ENCODE peak calls at places on chromosomes 5 and 9, in nine cellular contexts. T is ascending aorta, M is thoracic aorta, S is tibial artery, W is psoas muscle, I is MM.1S, V is esophagus squamous epithelium, K is body of pancreas, L is left ventricle myocardium inferior. N is an unnamed sample.

GRCh38 chr9:135100241-135101067 is 13.0 kb downstream of the OLFM1 start:
- DNase-seq in T (no peak), M (no peak), S (no peak), W (no peak), I (no peak), V (no peak), K (no peak), L (no peak), N (no peak)

GRCh38 chr5:172906888-172907287 is 52.3 kb upstream of the RPL26L1 start:
- DNase-seq in T (no peak), M (no peak), S (no peak), W (no peak), I (no peak), V (no peak), K (no peak), L (no peak), N (no peak)

GRCh38 chr9:89462817-89463216 is 35.1 kb downstream of the SEMA4D start:
- DNase-seq in T (no peak), M (no peak), S (no peak), W (no peak), I (no peak), V (no peak), K (no peak), L (no peak), N (no peak)

GRCh38 chr5:1256776-1257175 is 31.6 kb downstream of the SLC6A18 start:
- DNase-seq in T (no peak), M (no peak), S (no peak), W (no peak), I (no peak), V (no peak), K (no peak), L (no peak), N (no peak)

GRCh38 chr9:133351908-133352634 is 4.1 kb downstream of the RPL7A start:
- DNase-seq in T (no peak), M (no peak), S (no peak), W (no peak), I (peak; percentile 66), V (no peak), K (peak; percentile 44), L (no peak), N (peak; percentile 69)

GRCh38 chr5:14273207-14273767 is 130.1 kb downstream of the TRIO start:
- DNase-seq in T (no peak), M (no peak), S (no peak), W (no peak), I (no peak), V (no peak), K (no peak), L (no peak), N (no peak)

GRCh38 chr5:138752341-138752950 is 779 bp upstream of the CTNNA1 start:
- DNase-seq in T (no peak), M (no peak), S (peak; percentile 66), W (no peak), I (peak; percentile 59), V (no peak), K (peak; percentile 51), L (peak; percentile 20), N (peak; percentile 25)

GRCh38 chr5:62466228-62466627 is 53.7 kb downstream of the IPO11 start:
- DNase-seq in T (no peak), M (no peak), S (no peak), W (no peak), I (no peak), V (no peak), K (no peak), L (no peak), N (no peak)

GRCh38 chr5:138466900-138467710 is 1.8 kb downstream of the EGR1 start:
- DNase-seq in T (no peak), M (no peak), S (no peak), W (no peak), I (no peak), V (no peak), K (peak; percentile 52), L (no peak), N (peak; percentile 60)

GRCh38 chr5:150661086-150661485 is at the start of gene MYOZ3:
- DNase-seq in T (no peak), M (no peak), S (peak; percentile 56), W (peak; percentile 63), I (no peak), V (no peak), K (no peak), L (no peak), N (no peak)

GRCh38 chr9:37037137-37037743 is 3.2 kb upstream of the PAX5 start:
- DNase-seq in T (no peak), M (no peak), S (no peak), W (no peak), I (no peak), V (no peak), K (no peak), L (no peak), N (no peak)

GRCh38 chr9:104944356-104944755 is 16.4 kb upstream of the ABCA1 start:
- DNase-seq in T (no peak), M (no peak), S (no peak), W (no peak), I (no peak), V (no peak), K (no peak), L (no peak), N (no peak)

GRCh38 chr9:110047955-110048472 is 159.9 kb downstream of the C9orf152 start:
- DNase-seq in T (no peak), M (no peak), S (no peak), W (peak; percentile 20), I (no peak), V (no peak), K (no peak), L (peak; percentile 21), N (peak; percentile 60)

GRCh38 chr5:180130291-180130869 is 58.8 kb upstream of the RNF130 start:
- DNase-seq in T (no peak), M (no peak), S (no peak), W (no peak), I (no peak), V (no peak), K (no peak), L (no peak), N (no peak)

GRCh38 chr5:180127682-180128670 is 56.4 kb upstream of the RNF130 start:
- DNase-seq in T (no peak), M (no peak), S (no peak), W (no peak), I (no peak), V (no peak), K (no peak), L (no peak), N (no peak)

GRCh38 chr5:180129291-180130190 is 58.0 kb upstream of the RNF130 start:
- DNase-seq in T (no peak), M (no peak), S (no peak), W (no peak), I (no peak), V (no peak), K (no peak), L (no peak), N (no peak)

GRCh38 chr5:180128671-180129261 is 57.2 kb upstream of the RNF130 start:
- DNase-seq in T (no peak), M (no peak), S (no peak), W (no peak), I (no peak), V (no peak), K (no peak), L (no peak), N (no peak)

DNA sequence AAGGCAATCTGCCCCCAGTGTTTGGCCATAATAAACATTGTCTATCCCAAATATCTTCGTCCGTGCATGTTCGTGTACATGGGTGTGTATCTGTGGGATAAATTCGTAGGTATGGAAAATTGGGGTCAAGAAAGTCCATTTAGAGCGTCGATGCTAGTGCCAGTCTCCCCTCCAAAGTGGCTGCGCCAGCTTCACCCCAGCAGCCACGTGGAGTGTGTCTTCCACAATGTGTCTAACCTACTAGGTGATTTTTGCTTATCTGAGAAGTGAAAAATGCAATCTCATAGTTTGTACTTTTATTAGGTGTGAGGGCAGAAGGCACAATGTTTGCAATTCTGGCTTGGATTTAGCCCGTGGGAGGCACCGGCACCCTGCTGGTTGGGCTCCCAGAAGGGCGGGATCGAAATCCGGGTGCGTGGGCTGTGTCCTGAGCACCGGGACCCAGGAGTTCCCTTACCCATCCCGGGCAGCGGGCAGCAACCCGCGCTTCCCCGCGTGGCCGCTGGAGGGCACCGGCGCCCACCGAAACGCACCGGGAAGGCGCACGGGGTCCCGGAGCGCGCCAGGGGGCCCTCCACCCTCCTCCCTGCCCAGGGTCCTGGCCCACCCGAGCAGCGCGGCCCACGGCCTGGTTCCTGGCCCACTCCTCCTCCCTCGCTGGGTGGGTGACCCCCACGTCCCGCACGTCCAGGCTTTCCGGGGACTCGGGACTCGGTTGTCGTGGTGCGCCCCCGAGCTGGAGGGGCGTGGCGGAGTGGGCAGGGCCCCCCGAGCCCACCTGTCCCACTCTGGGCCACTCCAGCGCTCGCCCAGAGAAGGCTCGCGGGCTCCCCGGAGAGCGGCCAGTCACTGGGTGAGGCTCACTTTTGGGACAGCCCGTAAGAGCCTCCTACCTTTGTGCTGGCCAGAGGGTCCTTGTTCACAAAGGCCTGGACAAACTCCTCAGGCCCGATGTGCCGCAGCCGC is 55.4 kb upstream of the RNF130 start:
- DNase-seq in T (no peak), M (no peak), S (peak; percentile 62), W (no peak), I (no peak), V (no peak), K (no peak), L (no peak), N (peak; percentile 24)
- TF ChIP-seq CTCF in T (peak; percentile 54), M (peak; percentile 57), S (peak; percentile 65), W (peak; percentile 73), I (peak; percentile 74), V (no peak), K (peak; percentile 61), L (peak; percentile 85), N (peak; percentile 79)

DNA sequence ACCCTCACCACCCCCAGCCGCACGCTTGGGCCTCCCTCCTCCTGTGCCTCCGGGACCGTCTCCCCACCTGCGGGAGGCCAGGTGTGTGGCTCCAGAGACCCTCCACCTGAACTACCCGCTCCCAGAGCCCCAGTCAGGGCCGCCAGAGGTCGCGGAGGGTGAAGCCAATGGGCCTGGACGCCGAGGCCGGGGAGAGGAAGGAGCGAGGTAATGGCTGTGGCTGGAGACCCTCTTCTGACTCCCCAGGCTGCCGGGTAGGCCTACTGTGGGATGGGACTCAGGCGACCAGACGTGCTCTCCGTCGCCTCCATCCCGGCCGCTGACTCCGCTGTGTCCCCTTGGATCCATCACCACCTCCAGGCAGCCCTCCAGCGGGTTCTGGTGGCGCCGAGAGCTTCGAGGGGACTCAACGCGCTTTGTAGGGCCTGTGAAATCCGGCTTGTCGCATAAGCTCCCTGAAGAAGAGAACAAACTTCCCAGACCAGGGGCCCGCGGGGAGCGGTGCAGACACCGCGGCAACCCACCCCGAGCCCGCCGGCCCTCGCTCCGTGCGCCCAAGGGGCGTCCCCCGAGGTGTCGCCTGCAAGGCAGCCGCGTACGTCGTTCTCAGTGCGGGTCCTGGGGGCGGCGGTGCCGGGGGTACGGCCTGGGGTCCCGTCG is 12.6 kb downstream of the IRX2 start:
- DNase-seq in T (no peak), M (no peak), S (peak; percentile 56), W (no peak), I (no peak), V (no peak), K (no peak), L (no peak), N (no peak)
- H3K4me3 ChIP-seq in T (peak overlapping the region; percentile 64), M (peak overlapping the region; percentile 64), S (peak overlapping the region; percentile 45), W (peak overlapping the region; percentile 61), I (no peak overlapping the region), V (peak overlapping the region; percentile 60), K (peak overlapping the region; percentile 55), L (peak overlapping the region; percentile 64), N (peak overlapping the region; percentile 38)

GRCh38 chr9:16732546-16732945 is 137.9 kb downstream of the BNC2 start:
- DNase-seq in T (no peak), M (no peak), S (no peak), W (no peak), I (no peak), V (no peak), K (no peak), L (no peak), N (no peak)
- H3K27ac ChIP-seq in T (no peak overlapping the region), M (no peak overlapping the region), S (no peak overlapping the region), W (no peak overlapping the region), I (no peak overlapping the region), V (no peak overlapping the region), K (no peak overlapping the region), L (no peak overlapping the region), N (no peak overlapping the region)

GRCh38 chr9:103319979-103320378 is 324.8 kb downstream of the CYLC2 start:
- DNase-seq in T (no peak), M (no peak), S (no peak), W (no peak), I (no peak), V (no peak), K (no peak), L (no peak), N (no peak)
- TF ChIP-seq CTCF in T (no peak), M (no peak), S (no peak), W (no peak), I (no peak), V (no peak), K (no peak), L (no peak), N (no peak)